ENCODE peak calls at places on chromosomes 7 and 10, in nine cellular contexts. J is AML-193; G is fibroblast of mammary gland; H is HCEC 1CT; A is colonic mucosa; Z is stimulated activated CD4-positive, alpha-beta T cell treated with anti-CD3 and anti-CD28 coated beads, TNF-alpha, amount 100 ng/mL, for 24 hours; M is esophagus muscularis mucosa; Q is hypothalamus; U is M059J. D is an unnamed sample.

GRCh38 chr7:99380032-99380822 is 5.7 kb downstream of the ARPC1B start:
- DNase-seq in G (peak), M (no peak), A (peak), Q (no peak), Z (peak), U (no peak), H (peak), J (peak), D (peak)

GRCh38 chr10:87547734-87548311 is 43.1 kb downstream of the MINPP1 start:
- DNase-seq in H (peak), G (peak), Q (no peak), Z (no peak), A (no peak), J (no peak), U (peak), M (no peak), D (no peak)

GRCh38 chr7:25750738-25751529 is 401.1 kb upstream of the NFE2L3 start:
- DNase-seq in G (no peak), A (no peak), U (no peak), J (no peak), H (no peak), M (no peak), Z (no peak), Q (no peak), D (no peak)

GRCh38 chr7:90824386-90825307 is 228.5 kb downstream of the CDK14 start:
- DNase-seq in Q (no peak), G (peak), A (no peak), J (no peak), H (peak), M (no peak), Z (no peak), U (peak), D (no peak)

GRCh38 chr10:14050598-14050997 is 280.1 kb downstream of the FRMD4A start:
- DNase-seq in Q (no peak), Z (no peak), M (no peak), J (no peak), A (no peak), G (no peak), H (no peak), U (no peak), D (no peak)

GRCh38 chr7:131540491-131541162 is 15.8 kb downstream of the PODXL start:
- DNase-seq in M (no peak), Q (no peak), U (no peak), G (no peak), J (no peak), A (no peak), H (no peak), Z (no peak), D (peak)

GRCh38 chr10:22333167-22333566 is 12.1 kb upstream of the SPAG6 start:
- DNase-seq in Z (no peak), G (no peak), Q (no peak), J (no peak), H (no peak), A (no peak), U (no peak), M (no peak), D (no peak)

GRCh38 chr7:2923291-2923781 is 79.2 kb upstream of the GNA12 start:
- DNase-seq in U (no peak), M (no peak), A (no peak), H (no peak), Z (no peak), J (no peak), Q (no peak), G (no peak), D (peak)

GRCh38 chr10:70582793-70583700 is 19.5 kb downstream of the PRF1 start:
- DNase-seq in H (no peak), A (no peak), U (no peak), J (no peak), M (no peak), Z (no peak), G (no peak), Q (no peak), D (no peak)

GRCh38 chr7:29464693-29465092 is 98.9 kb upstream of the PRR15 start:
- DNase-seq in H (no peak), U (no peak), M (no peak), J (no peak), G (no peak), A (no peak), Q (no peak), Z (no peak), D (no peak)

GRCh38 chr7:27605689-27606269 is 56.9 kb downstream of the HIBADH start:
- DNase-seq in Z (no peak), G (peak), Q (no peak), A (no peak), M (no peak), U (peak), H (peak), J (peak), D (no peak)

GRCh38 chr10:77086081-77086480 is 551.5 kb downstream of the KCNMA1 start:
- DNase-seq in A (no peak), M (no peak), J (no peak), H (no peak), G (no peak), Q (no peak), U (no peak), Z (no peak), D (no peak)

D was measured in aorta.